ENCODE peak calls at places on chromosomes 6 and 20, in six cellular contexts. T is body of pancreas, P is mesendoderm, C is cardiac muscle cell, A is neuronal stem cell, H is uterus. X is an unnamed sample. For H3K4me1, the result is how much of the 10 kb centered on the place peaks cover.

GRCh38 chr6:163298079-163298807 is 116.3 kb upstream of the QKI start:
- DNase-seq in C (no peak), A (no peak), P (no peak), H (no peak), T (no peak), X (no peak)

GRCh38 chr6:113449051-113449450 is 408.1 kb upstream of the MARCKS start:
- DNase-seq in H (no peak), T (no peak), P (no peak), C (no peak), A (no peak), X (no peak)

GRCh38 chr20:25321262-25321831 is 69.3 kb downstream of the ABHD12 start:
- DNase-seq in C (no peak), H (peak), T (no peak), A (no peak), P (no peak), X (no peak)

GRCh38 chr6:82348130-82348529 is 15.5 kb upstream of the TPBG start:
- DNase-seq in C (no peak), T (no peak), H (no peak), A (no peak), P (peak), X (no peak)

GRCh38 chr20:32343438-32343837 is 14.7 kb upstream of the ASXL1 start:
- DNase-seq in C (no peak), P (no peak), T (no peak), H (no peak), A (no peak), X (no peak)

GRCh38 chr6:12289655-12290489 is at the start of gene EDN1:
- DNase-seq in C (peak), A (peak), P (peak), H (peak), T (peak), X (peak)

GRCh38 chr6:106360989-106361430 is 493 bp downstream of the CRYBG1 start:
- DNase-seq in C (peak), T (peak), P (peak), A (peak), H (no peak), X (no peak)

GRCh38 chr20:11136691-11137090 is 462.9 kb upstream of the JAG1 start:
- DNase-seq in H (no peak), A (no peak), T (no peak), C (no peak), P (no peak), X (no peak)

GRCh38 chr6:147131728-147132127 is 72.5 kb upstream of the STXBP5 start:
- DNase-seq in T (no peak), P (peak), H (no peak), C (no peak), A (no peak), X (no peak)

GRCh38 chr6:8084586-8084985 is 17.8 kb downstream of the EEF1E1 start:
- DNase-seq in C (no peak), A (no peak), T (no peak), P (peak), H (no peak), X (no peak)

GRCh38 chr20:54649511-54649962 is 174.1 kb downstream of the DOK5 start:
- DNase-seq in P (peak), H (peak), A (peak), T (peak), C (peak), X (peak)

GRCh38 chr6:73389854-73390253 is 4.8 kb upstream of the DDX43 start:
- DNase-seq in P (no peak), H (no peak), C (no peak), A (no peak), T (no peak), X (no peak)

GRCh38 chr6:169190144-169190584 is 63.5 kb downstream of the THBS2 start:
- DNase-seq in T (peak), C (no peak), H (peak), P (peak), A (no peak), X (peak)

GRCh38 chr6:67887747-67888545 is 747.1 kb upstream of the ADGRB3 start:
- DNase-seq in P (no peak), C (no peak), H (no peak), T (no peak), A (no peak), X (no peak)

GRCh38 chr20:54633903-54634302 is 158.5 kb downstream of the DOK5 start:
- DNase-seq in P (no peak), A (no peak), H (no peak), T (no peak), C (no peak), X (no peak)

GRCh38 chr20:35122787-35123405 is 24.2 kb downstream of the EDEM2 start:
- DNase-seq in T (no peak), A (no peak), H (no peak), P (no peak), C (no peak), X (no peak)

GRCh38 chr6:103122766-103123601 is 1729.5 kb downstream of the GRIK2 start:
- DNase-seq in P (peak), A (peak), T (peak), C (peak), H (no peak), X (no peak)

GRCh38 chr20:47359533-47360206 is 3.2 kb upstream of the ZMYND8 start:
- DNase-seq in T (peak), C (no peak), P (no peak), H (no peak), A (no peak), X (no peak)

GRCh38 chr20:47357296-47358051 is 975 bp upstream of the ZMYND8 start:
- DNase-seq in T (peak), H (peak), P (peak), C (peak), A (no peak), X (peak)

GRCh38 chr20:47358052-47358671 is 1.7 kb upstream of the ZMYND8 start:
- DNase-seq in H (no peak), T (peak), C (no peak), A (no peak), P (no peak), X (no peak)

GRCh38 chr20:47360207-47360488 is 3.6 kb upstream of the ZMYND8 start:
- DNase-seq in A (no peak), P (no peak), H (no peak), C (no peak), T (peak), X (no peak)

DNA sequence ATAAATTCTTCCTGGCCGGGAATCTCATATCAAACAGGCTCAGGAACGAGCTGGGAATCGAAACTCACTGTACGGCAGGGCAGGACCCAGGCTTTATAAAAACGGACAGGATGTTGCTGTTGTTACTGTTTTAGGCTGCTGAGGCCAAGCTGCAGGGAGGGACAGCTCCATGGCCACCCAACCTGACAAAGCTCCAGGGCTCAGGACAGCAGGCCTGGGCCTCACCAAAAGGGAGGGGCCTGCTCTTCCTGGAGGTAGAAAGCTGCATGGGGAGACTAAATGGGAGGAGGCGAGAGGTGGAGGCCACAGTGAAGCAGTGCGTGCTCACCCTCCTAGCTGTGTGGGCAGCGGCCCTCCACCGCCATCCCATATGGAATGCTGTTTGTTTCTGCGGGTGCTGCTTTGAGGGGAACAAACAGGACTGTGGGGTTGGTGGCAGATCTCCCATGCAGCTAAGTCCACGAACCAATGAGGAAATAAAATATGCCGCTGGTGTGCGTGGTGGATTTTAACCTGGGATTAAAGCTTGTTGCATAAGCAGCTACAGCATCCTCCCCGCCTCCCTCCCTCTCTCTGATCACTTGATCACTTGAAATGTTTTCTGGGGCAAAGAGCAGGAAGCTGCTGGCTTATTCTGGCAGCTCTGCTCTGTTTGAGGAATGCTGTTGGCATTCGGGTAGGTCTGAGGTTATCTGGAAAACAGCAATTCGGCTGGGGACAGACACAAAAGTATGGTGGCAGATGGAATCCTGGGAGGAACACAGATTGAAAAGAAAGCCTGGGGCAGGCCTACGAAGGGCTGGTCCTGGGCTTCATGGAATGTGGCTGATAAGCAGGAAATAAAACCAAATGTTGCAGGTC is 2.4 kb upstream of the ZMYND8 start:
- DNase-seq in P (peak), T (peak), C (peak), H (peak), A (no peak), X (peak)
- H3K4me1 ChIP-seq in P (under half), T (half or more), C (half or more), H (half or more), A (under half), X (half or more)

GRCh38 chr6:157943964-157944283 is 37.7 kb upstream of the SYNJ2 start:
- DNase-seq in P (no peak), A (no peak), T (no peak), H (no peak), C (no peak), X (no peak)

GRCh38 chr6:157942351-157942750 is 39.3 kb upstream of the SYNJ2 start:
- DNase-seq in P (no peak), H (no peak), T (no peak), C (no peak), A (no peak), X (no peak)

GRCh38 chr6:157941101-157941863 is 40.4 kb upstream of the SYNJ2 start:
- DNase-seq in T (no peak), H (no peak), A (no peak), P (no peak), C (no peak), X (no peak)

GRCh38 chr6:157944983-157945931 is 36.4 kb upstream of the SYNJ2 start:
- DNase-seq in P (no peak), T (no peak), H (no peak), A (no peak), C (no peak), X (no peak)

DNA sequence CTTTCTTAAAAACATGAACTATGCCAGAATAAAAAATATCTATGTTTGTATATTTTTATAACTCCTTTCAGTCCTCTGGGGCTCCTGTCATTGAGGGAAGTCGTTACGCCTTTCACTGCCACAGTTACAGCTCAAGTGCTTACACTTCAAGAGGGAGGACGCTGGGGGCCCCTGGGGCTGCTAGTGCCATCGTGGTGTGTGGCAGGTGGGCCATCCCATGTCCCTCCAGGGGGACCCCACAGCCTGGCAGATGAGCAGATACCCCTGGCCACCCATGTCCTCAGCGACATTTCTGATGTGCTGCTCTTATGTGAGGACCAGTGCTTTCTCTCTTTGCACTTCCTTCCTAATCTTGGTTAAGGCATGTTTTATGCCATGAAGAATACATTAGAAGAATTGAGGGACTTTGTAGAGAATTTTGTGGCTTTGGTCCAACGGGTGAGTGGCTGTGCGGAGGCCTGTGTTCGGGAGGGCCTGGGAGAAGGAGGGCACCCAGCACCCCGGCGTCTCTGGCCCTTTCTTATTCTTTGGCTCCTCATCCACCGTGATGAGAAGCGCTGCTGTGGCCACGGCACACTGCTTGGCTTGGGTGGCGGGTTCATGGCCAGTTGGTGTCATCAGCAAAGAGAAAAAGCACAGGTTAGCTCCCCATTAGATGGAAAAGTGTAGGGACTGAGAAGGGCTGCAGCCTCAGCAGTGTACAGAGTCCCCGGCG is 38.3 kb upstream of the SYNJ2 start:
- DNase-seq in A (no peak), C (peak), T (no peak), H (no peak), P (no peak), X (no peak)
- H3K4me1 ChIP-seq in A (under half), C (under half), T (under half), H (under half), P (under half), X (under half)

DNA sequence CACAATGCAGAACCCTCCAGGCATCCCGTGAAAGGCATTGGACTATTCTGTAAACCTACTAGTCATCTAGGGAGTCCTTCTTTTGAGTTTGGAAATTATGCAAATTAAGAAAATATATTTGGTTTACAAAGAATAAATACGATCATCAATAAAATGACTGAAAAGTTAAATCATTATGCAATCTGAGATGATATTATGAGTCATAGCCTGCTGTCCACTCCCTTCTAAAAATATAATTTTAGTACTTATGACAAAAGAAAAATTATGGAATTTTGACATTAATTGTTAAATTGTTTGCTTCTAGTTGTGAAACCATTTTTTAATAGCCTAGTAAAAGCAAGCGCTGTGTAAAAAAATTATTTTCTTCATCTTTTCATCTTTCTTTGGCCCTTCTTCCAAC is 599.9 kb downstream of the COL12A1 start:
- DNase-seq in C (no peak), T (no peak), H (no peak), A (no peak), P (no peak), X (no peak)
- H3K4me1 ChIP-seq in C (under half), T (under half), H (under half), A (under half), P (under half), X (under half)

DNA sequence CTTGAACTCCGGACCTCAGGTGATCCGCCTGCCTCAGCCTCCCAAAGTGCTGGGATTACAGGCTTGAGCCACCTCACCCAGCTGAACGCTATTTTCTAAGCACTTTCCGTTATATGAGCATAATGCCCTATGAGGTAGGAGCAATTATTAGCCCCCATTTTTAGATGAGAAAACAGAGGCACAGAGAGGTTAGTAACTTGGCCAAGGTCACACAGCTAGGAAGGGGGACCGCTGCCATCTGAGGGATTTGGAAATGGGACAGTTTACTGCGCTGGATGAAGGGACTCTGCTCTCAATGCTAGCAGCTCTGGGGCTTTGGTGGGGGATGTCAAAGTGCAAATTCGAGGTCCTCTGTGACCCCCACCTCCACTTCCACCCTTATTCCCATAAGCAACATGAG is 62.5 kb downstream of the BCAS4 start:
- DNase-seq in H (no peak), A (no peak), P (no peak), T (no peak), C (no peak), X (no peak)
- H3K4me1 ChIP-seq in H (under half), A (under half), P (under half), T (under half), C (under half), X (under half)

GRCh38 chr6:37134622-37135191 is 35.2 kb upstream of the PIM1 start:
- DNase-seq in T (peak), H (peak), C (no peak), P (peak), A (no peak), X (no peak)
- H3K4me1 ChIP-seq in T (under half), H (under half), C (under half), P (under half), A (under half), X (under half)

DNA sequence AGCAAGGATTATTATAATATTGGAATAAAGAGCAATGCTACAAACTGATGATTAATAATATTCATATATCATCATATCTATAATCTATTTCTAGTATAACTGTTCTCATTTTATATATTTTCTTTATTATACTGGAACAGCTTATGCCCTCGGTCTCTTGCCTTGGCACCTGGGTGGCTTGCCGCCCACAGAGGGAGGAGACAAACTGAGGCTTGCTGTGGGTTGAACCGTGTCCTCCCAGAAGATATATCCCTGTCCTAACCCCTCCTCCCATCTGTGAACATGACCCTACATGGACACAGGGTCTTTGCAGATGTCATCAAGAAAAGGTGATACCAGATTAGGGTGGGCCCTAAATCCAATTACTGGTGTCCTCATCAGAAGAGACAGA is 4.7 kb downstream of the RNASET2 start:
- DNase-seq in T (no peak), C (no peak), A (no peak), P (no peak), H (no peak), X (no peak)
- H3K4me1 ChIP-seq in T (under half), C (under half), A (under half), P (under half), H (under half), X (under half)

DNA sequence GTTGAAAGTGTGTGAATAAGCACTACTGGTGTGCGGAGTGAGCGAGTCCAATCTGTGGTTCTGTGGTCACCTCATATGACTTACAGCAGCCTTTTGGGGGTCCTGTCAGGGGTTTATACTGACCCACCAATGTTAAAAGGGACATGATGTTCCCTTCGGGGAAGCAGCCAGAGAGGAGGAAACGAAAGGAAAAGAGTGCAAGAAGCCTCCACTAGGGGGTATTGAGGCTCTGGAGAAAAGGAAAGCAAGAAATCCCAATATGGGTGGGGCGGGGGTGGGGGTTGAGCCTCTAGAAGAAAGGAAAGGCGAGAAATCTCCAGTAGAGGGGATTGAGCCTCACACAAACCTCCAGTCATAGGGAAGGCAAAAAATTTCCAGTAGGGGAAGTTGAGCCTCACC is 249.3 kb upstream of the ECI2 start:
- DNase-seq in T (no peak), C (no peak), H (no peak), A (no peak), P (no peak), X (no peak)
- H3K4me1 ChIP-seq in T (under half), C (under half), H (under half), A (under half), P (under half), X (under half)

X was measured in tibial nerve.